ENCODE peak calls at places on chromosomes 1 and 21, in ten cellular contexts. P is NCI-H1105, X is T-helper 9 cell, W is amygdala, Q is NCI-H1694 treated with DMSO at 0.1 percent for 48 hours, G is cardiac muscle cell, J is kidney epithelial cell, L is body of pancreas, U is ureter, F is HTR-8/SVneo. Z is an unnamed sample.

GRCh38 chr1:8152731-8153702 is 126.9 kb upstream of the ERRFI1 start:
- DNase-seq in P (no peak), X (peak; percentile 23), W (no peak), Q (no peak), G (no peak), J (no peak), L (no peak), U (no peak), F (no peak), Z (no peak)

GRCh38 chr1:34113362-34113761 is 51.7 kb downstream of the CSMD2 start:
- DNase-seq in P (no peak), X (no peak), W (peak; percentile 29), Q (no peak), G (peak; percentile 51), J (no peak), L (peak; percentile 38), U (no peak), F (no peak), Z (no peak)

GRCh38 chr1:12142891-12143630 is 23.7 kb upstream of the TNFRSF1B start:
- DNase-seq in P (no peak), X (no peak), W (no peak), Q (no peak), G (no peak), J (no peak), L (peak; percentile 66), U (no peak), F (no peak), Z (no peak)

GRCh38 chr1:228836427-228836826 is 101.1 kb downstream of the RHOU start:
- DNase-seq in P (no peak), X (no peak), W (peak; percentile 70), Q (no peak), G (no peak), J (no peak), L (peak; percentile 45), U (no peak), F (no peak), Z (no peak)

GRCh38 chr1:214603819-214604252 is 841 bp downstream of the CENPF start:
- DNase-seq in P (no peak), X (no peak), W (no peak), Q (no peak), G (peak; percentile 13), J (no peak), L (no peak), U (no peak), F (no peak), Z (no peak)

GRCh38 chr1:190046231-190046630 is 431.4 kb downstream of the BRINP3 start:
- DNase-seq in P (no peak), X (no peak), W (no peak), Q (no peak), G (no peak), J (no peak), L (no peak), U (no peak), F (no peak), Z (no peak)

GRCh38 chr1:18234790-18235242 is 127.2 kb downstream of the IGSF21 start:
- DNase-seq in P (peak; percentile 40), X (no peak), W (peak; percentile 12), Q (peak; percentile 73), G (peak; percentile 79), J (no peak), L (peak; percentile 32), U (peak; percentile 47), F (peak; percentile 41), Z (peak; percentile 38)

GRCh38 chr1:222829868-222830267 is 15.0 kb downstream of the DISP1 start:
- DNase-seq in P (no peak), X (no peak), W (no peak), Q (no peak), G (no peak), J (no peak), L (no peak), U (no peak), F (no peak), Z (no peak)

GRCh38 chr21:45867671-45868081 is 113.9 kb upstream of the COL6A1 start:
- DNase-seq in P (no peak), X (no peak), W (no peak), Q (no peak), G (no peak), J (no peak), L (no peak), U (no peak), F (no peak), Z (no peak)

GRCh38 chr1:37865348-37866119 is 6.1 kb upstream of the MTF1 start:
- DNase-seq in P (no peak), X (no peak), W (no peak), Q (no peak), G (no peak), J (no peak), L (no peak), U (no peak), F (no peak), Z (peak; percentile 35)

Z was measured in Calu3.